ENCODE peak calls at places on chromosomes 13 and 19, in six cellular contexts. X, K, W, E, H and C are unnamed samples.

GRCh38 chr13:30071890-30072817 is 221.7 kb upstream of the UBL3 start:
- DNase-seq in K (no peak), E (peak; percentile 12), W (peak; percentile 37), X (no peak), H (no peak), C (no peak)

GRCh38 chr13:46983881-46984280 is 87.0 kb upstream of the HTR2A start:
- DNase-seq in K (peak; percentile 28), W (no peak), X (no peak), E (peak; percentile 84), H (peak; percentile 80), C (peak; percentile 80)

GRCh38 chr13:46575321-46575721 is 22.4 kb downstream of the LRCH1 start:
- DNase-seq in W (no peak), E (no peak), H (no peak), X (no peak), K (peak; percentile 68), C (no peak)

GRCh38 chr13:73922728-73923393 is 211.3 kb downstream of the KLF12 start:
- DNase-seq in H (no peak), X (no peak), W (peak; percentile 39), E (peak; percentile 22), K (peak; percentile 75), C (no peak)

GRCh38 chr19:17555929-17556813 is 722 bp downstream of the COLGALT1 start:
- DNase-seq in K (peak; percentile 78), W (peak; percentile 74), H (peak; percentile 43), X (no peak), E (peak; percentile 43), C (peak; percentile 79)

GRCh38 chr13:33251131-33251629 is 34.4 kb downstream of the STARD13 start:
- DNase-seq in X (peak; percentile 31), K (peak; percentile 94), E (peak; percentile 95), W (peak; percentile 54), H (peak; percentile 15), C (peak; percentile 63)

GRCh38 chr13:62512194-62513141 is 1096.8 kb upstream of the PCDH20 start:
- DNase-seq in K (peak; percentile 46), X (peak; percentile 35), W (peak; percentile 23), H (peak; percentile 53), E (peak; percentile 58), C (peak; percentile 89)

GRCh38 chr13:59891053-59891452 is 272.7 kb downstream of the DIAPH3 start:
- DNase-seq in E (peak; percentile 13), K (peak; percentile 15), H (no peak), W (no peak), X (no peak), C (no peak)

GRCh38 chr13:52780092-52780491 is 40.5 kb upstream of the CNMD start:
- DNase-seq in X (no peak), W (no peak), K (no peak), E (no peak), H (peak; percentile 85), C (no peak)

GRCh38 chr19:49533551-49534488 is 6.0 kb downstream of the RCN3 start:
- DNase-seq in H (peak; percentile 73), X (no peak), E (peak; percentile 68), K (peak; percentile 78), W (peak; percentile 93), C (peak; percentile 95)

GRCh38 chr19:3687774-3688706 is 12.2 kb downstream of the PIP5K1C start:
- DNase-seq in W (no peak), K (no peak), X (no peak), H (peak; percentile 91), E (no peak), C (no peak)

GRCh38 chr19:52297601-52298358 is 811 bp downstream of the ZNF480 start:
- DNase-seq in E (no peak), W (peak; percentile 22), H (no peak), X (no peak), K (no peak), C (no peak)

DNA sequence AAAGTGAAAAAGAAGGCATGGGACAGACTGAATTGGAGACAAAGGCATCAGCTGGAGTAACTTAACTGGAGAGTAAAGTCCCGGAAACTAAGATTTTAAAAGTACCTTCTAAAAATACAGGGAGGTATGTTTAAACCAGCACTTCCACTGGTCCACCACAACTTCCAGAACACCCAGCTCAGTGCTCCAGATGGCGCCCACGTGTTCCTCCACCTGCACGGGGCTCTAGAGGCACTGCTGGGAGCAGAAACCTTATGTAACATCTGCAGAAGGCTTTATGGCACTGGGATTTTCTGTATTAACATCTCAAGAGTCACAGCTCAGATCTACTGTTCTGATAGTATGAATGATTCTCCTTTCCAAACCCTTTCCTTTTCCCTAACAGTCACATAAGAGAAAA is 252.1 kb downstream of the DCLK1 start:
- DNase-seq in E (no peak), X (no peak), W (no peak), K (no peak), H (peak; percentile 28), C (no peak)
- H3K9me2 ChIP-seq in E (no peaks in the 10 kb centered on the region), X (no peaks in the 10 kb centered on the region), W (no peaks in the 10 kb centered on the region), K (no peaks in the 10 kb centered on the region), H (no peaks in the 10 kb centered on the region), C (no peaks in the 10 kb centered on the region)

GRCh38 chr19:54518844-54519243 is 16.2 kb downstream of the LAIR2 start:
- DNase-seq in X (no peak), H (no peak), W (no peak), E (peak; percentile 90), K (no peak), C (no peak)
- H3K27me3 ChIP-seq in X (peaks cover 37% of the 10 kb centered on the region), H (peaks cover 70% of the 10 kb centered on the region), W (peaks cover 11% of the 10 kb centered on the region), E (peaks cover 37% of the 10 kb centered on the region), K (no peaks in the 10 kb centered on the region), C (peaks cover 2% of the 10 kb centered on the region)

DNA sequence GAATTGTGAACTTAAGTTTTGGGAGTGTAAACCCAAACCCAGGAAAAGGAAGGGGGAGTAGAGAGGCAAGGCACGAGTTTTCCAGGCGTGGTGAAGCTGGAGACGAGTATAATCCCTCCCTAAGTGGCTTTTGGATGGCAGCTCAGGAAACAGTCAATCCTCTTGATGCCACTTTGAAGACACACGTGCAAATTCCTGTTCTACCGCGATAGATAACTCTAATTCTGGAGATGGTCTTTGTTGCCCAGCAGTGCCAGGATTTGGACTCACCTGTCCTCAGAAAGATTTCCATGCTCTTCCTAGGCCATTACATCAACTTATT is 2.0 kb downstream of the HS6ST3 start:
- DNase-seq in W (no peak), H (no peak), E (no peak), K (no peak), X (no peak), C (no peak)
- H3K9ac ChIP-seq in W (no peak overlapping the region), H (no peak overlapping the region), E (no peak overlapping the region), K (no peak overlapping the region), X (no peak overlapping the region), C (no peak overlapping the region)

GRCh38 chr19:31406106-31406505 is 56.9 kb upstream of the TSHZ3 start:
- DNase-seq in W (no peak), X (no peak), H (no peak), K (no peak), E (no peak), C (no peak)

GRCh38 chr19:31413353-31413752 is 64.1 kb upstream of the TSHZ3 start:
- DNase-seq in W (no peak), X (no peak), K (no peak), H (no peak), E (no peak), C (no peak)

GRCh38 chr19:31402931-31403330 is 53.7 kb upstream of the TSHZ3 start:
- DNase-seq in W (no peak), H (no peak), E (no peak), X (no peak), K (peak; percentile 46), C (no peak)

DNA sequence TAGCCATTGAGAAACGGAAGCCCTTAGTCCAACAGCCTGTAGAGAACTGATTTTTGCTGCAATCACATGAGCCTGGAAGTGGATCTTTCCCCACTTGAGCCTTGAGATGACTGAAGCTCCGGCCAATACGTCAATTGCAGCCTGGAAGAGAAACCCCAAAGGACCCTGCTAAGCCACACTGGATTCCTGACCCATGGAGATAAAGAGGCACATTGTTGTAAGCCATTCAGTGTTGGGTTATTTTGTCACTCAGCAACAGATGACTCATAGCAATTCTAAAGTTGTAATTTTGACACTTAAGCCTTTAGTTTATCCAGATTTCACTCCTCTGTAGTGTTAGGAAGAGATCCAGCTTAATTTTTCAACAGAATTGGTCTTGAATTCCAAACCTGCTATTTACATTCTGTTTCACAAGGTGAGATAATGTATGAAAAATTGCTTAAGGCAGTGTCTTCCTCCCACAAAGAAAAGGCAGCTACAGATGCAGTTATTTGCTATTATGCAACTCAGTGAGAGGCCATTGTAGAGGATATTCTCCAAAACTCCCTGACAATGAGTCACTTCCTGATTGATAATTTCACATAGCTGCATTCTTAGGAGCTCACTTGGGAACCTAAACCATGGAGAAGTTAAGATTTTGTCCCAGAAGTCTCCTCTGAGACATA is 59.4 kb upstream of the TSHZ3 start:
- DNase-seq in H (no peak), W (no peak), X (no peak), E (peak; percentile 36), K (peak; percentile 90), C (no peak)
- H3K9me2 ChIP-seq in H (no peaks in the 10 kb centered on the region), W (no peaks in the 10 kb centered on the region), X (no peaks in the 10 kb centered on the region), E (no peaks in the 10 kb centered on the region), K (no peaks in the 10 kb centered on the region), C (no peaks in the 10 kb centered on the region)

DNA sequence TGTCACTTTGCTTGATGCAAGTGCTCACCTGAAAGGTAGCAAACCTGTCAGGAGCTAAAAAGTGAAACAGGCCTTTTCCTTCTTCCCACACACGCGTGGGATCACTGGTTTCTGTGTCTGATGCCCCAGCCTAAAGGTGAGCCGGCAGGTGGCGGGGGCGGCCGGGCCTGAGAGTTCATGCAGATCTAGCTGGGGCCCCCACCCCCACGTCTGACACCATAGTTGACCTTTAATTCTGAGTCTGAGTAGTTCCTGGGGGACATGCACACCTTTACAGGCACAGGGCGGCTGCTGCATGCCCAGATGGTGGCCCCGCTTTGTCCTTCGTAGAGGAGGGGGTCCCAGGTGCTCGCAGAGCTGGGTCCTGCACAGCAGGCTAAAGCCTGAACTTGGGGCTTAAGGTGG is 345.3 kb downstream of the TEX29 start:
- DNase-seq in E (no peak), K (no peak), H (no peak), X (no peak), W (no peak), C (no peak)
- H3K27me3 ChIP-seq in E (peaks cover 32% of the 10 kb centered on the region), K (no peaks in the 10 kb centered on the region), H (no peaks in the 10 kb centered on the region), X (peaks cover 12% of the 10 kb centered on the region), W (no peaks in the 10 kb centered on the region), C (no peaks in the 10 kb centered on the region)